ENCODE peak calls at places on chromosome 12, in ten cellular contexts. W, E, R, H, M, V, K, B, J and L are unnamed samples.

GRCh38 chr12:34303091-34303870 is 281.0 kb downstream of the ALG10 start:
- DNase-seq in W (no peak), E (no peak), R (no peak), H (no peak), M (no peak), V (peak), K (no peak), B (no peak), J (no peak), L (no peak)

GRCh38 chr12:12661086-12661485 is 34.9 kb downstream of the GPR19 start:
- DNase-seq in W (no peak), E (peak), R (peak), H (no peak), M (no peak), V (no peak), K (no peak), B (peak), J (peak), L (no peak)

GRCh38 chr12:102501773-102502172 is 21.4 kb upstream of the IGF1 start:
- DNase-seq in W (no peak), E (no peak), R (no peak), H (no peak), M (no peak), V (no peak), K (no peak), B (no peak), J (no peak), L (no peak)

GRCh38 chr12:106248849-106249371 is 1.1 kb upstream of the CKAP4 start:
- DNase-seq in W (peak), E (peak), R (peak), H (no peak), M (no peak), V (peak), K (no peak), B (no peak), J (peak), L (peak)

GRCh38 chr12:26870491-26871419 is 37.8 kb upstream of the ITPR2 start:
- DNase-seq in W (no peak), E (peak), R (peak), H (no peak), M (no peak), V (no peak), K (peak), B (no peak), J (no peak), L (no peak)

GRCh38 chr12:91355150-91356006 is 172.8 kb upstream of the DCN start:
- DNase-seq in W (peak), E (peak), R (peak), H (no peak), M (no peak), V (peak), K (peak), B (peak), J (peak), L (peak)

GRCh38 chr12:102902093-102902492 is 15.0 kb downstream of the PAH start:
- DNase-seq in W (no peak), E (no peak), R (no peak), H (no peak), M (no peak), V (no peak), K (no peak), B (no peak), J (no peak), L (no peak)

GRCh38 chr12:70334742-70335141 is 31.3 kb upstream of the KCNMB4 start:
- DNase-seq in W (no peak), E (no peak), R (no peak), H (no peak), M (no peak), V (no peak), K (no peak), B (no peak), J (no peak), L (no peak)

GRCh38 chr12:58504539-58504938 is 415.8 kb downstream of the LRIG3 start:
- DNase-seq in W (no peak), E (peak), R (peak), H (no peak), M (no peak), V (no peak), K (no peak), B (no peak), J (peak), L (no peak)

GRCh38 chr12:24491968-24492367 is 456.9 kb downstream of the BCAT1 start:
- DNase-seq in W (no peak), E (no peak), R (no peak), H (no peak), M (no peak), V (no peak), K (no peak), B (no peak), J (no peak), L (no peak)

GRCh38 chr12:59113831-59114273 is 193.5 kb upstream of the LRIG3 start:
- DNase-seq in W (peak), E (peak), R (peak), H (no peak), M (no peak), V (no peak), K (peak), B (peak), J (peak), L (peak)

GRCh38 chr12:52942914-52943207 is 6.1 kb upstream of the KRT18 start:
- DNase-seq in W (no peak), E (no peak), R (no peak), H (no peak), M (no peak), V (no peak), K (no peak), B (no peak), J (no peak), L (no peak)

GRCh38 chr12:28807535-28807934 is 341.5 kb upstream of the FAR2 start:
- DNase-seq in W (no peak), E (no peak), R (no peak), H (no peak), M (no peak), V (no peak), K (no peak), B (no peak), J (no peak), L (no peak)

GRCh38 chr12:84507914-84508313 is 404.7 kb downstream of the SLC6A15 start:
- DNase-seq in W (no peak), E (no peak), R (no peak), H (no peak), M (no peak), V (no peak), K (no peak), B (peak), J (peak), L (no peak)

GRCh38 chr12:31890295-31891285 is 68.6 kb upstream of the RESF1 start:
- DNase-seq in W (no peak), E (no peak), R (no peak), H (no peak), M (no peak), V (no peak), K (no peak), B (no peak), J (no peak), L (no peak)

GRCh38 chr12:53867216-53868012 is 71.2 kb upstream of the HOXC13 start:
- DNase-seq in W (no peak), E (peak), R (peak), H (no peak), M (no peak), V (no peak), K (no peak), B (peak), J (peak), L (no peak)

GRCh38 chr12:47078733-47079364 is 572 bp upstream of the PCED1B start:
- DNase-seq in W (no peak), E (peak), R (peak), H (no peak), M (no peak), V (peak), K (peak), B (no peak), J (no peak), L (no peak)

GRCh38 chr12:11633968-11634367 is 15.5 kb upstream of the ETV6 start:
- DNase-seq in W (no peak), E (peak), R (peak), H (no peak), M (no peak), V (no peak), K (no peak), B (no peak), J (no peak), L (no peak)

GRCh38 chr12:13562915-13563742 is 366.6 kb downstream of the EMP1 start:
- DNase-seq in W (no peak), E (no peak), R (no peak), H (no peak), M (no peak), V (no peak), K (no peak), B (no peak), J (no peak), L (no peak)

GRCh38 chr12:17016116-17016864 is 410.3 kb upstream of the LMO3 start:
- DNase-seq in W (no peak), E (no peak), R (peak), H (no peak), M (no peak), V (no peak), K (no peak), B (no peak), J (no peak), L (no peak)

GRCh38 chr12:116565963-116566362 is 6.8 kb downstream of the MAP1LC3B2 start:
- DNase-seq in W (no peak), E (no peak), R (no peak), H (no peak), M (no peak), V (no peak), K (no peak), B (no peak), J (no peak), L (no peak)

GRCh38 chr12:30187426-30187825 is 403.7 kb upstream of the TMTC1 start:
- DNase-seq in W (no peak), E (no peak), R (no peak), H (no peak), M (no peak), V (no peak), K (no peak), B (no peak), J (no peak), L (no peak)

GRCh38 chr12:109759076-109759420 is 45.4 kb downstream of the FAM222A start:
- DNase-seq in W (no peak), E (no peak), R (no peak), H (no peak), M (peak), V (no peak), K (peak), B (no peak), J (no peak), L (no peak)

GRCh38 chr12:57258977-57259970 is 8.3 kb upstream of the STAC3 start:
- DNase-seq in W (no peak), E (no peak), R (no peak), H (no peak), M (peak), V (no peak), K (peak), B (no peak), J (no peak), L (no peak)

GRCh38 chr12:20523658-20524057 is 155.3 kb downstream of the PDE3A start:
- DNase-seq in W (no peak), E (peak), R (peak), H (no peak), M (no peak), V (no peak), K (no peak), B (peak), J (peak), L (no peak)